ENCODE peak calls at places on chromosomes 4 and X, in nine cellular contexts. D is ecto neural progenitor cell; V is amniotic stem cell; M is sigmoid colon; N is naive thymus-derived CD8-positive, alpha-beta T cell; E is mesenteric fat pad; O is activated T-cell treated with anti-CD3 and anti-CD28 coated beads, Interleukin-2, amount 50 U/mL, for 72 hours; F is SJCRH30; R is HFF-Myc. Z is an unnamed sample.

GRCh38 chr4:766152-766515 is 59.8 kb downstream of the CPLX1 start:
- DNase-seq in D (no peak), V (no peak), M (no peak), N (no peak), E (no peak), O (no peak), F (no peak), R (no peak), Z (no peak)

GRCh38 chr4:89134775-89135319 is 23.5 kb downstream of the TIGD2 start:
- DNase-seq in D (no peak), V (peak; percentile 45), M (no peak), N (no peak), E (no peak), O (no peak), F (no peak), R (no peak), Z (no peak)

GRCh38 chr4:68021185-68021584 is 57.9 kb upstream of the TMPRSS11A start:
- DNase-seq in D (no peak), V (no peak), M (no peak), N (no peak), E (no peak), O (no peak), F (no peak), R (no peak), Z (no peak)

GRCh38 chr4:52588097-52588496 is 71.0 kb downstream of the USP46 start:
- DNase-seq in D (peak; percentile 62), V (no peak), M (no peak), N (no peak), E (no peak), O (peak; percentile 8), F (peak; percentile 72), R (no peak), Z (no peak)

GRCh38 chr4:97153042-97153441 is 990.2 kb downstream of the STPG2 start:
- DNase-seq in D (no peak), V (no peak), M (no peak), N (no peak), E (no peak), O (no peak), F (peak; percentile 28), R (no peak), Z (no peak)

GRCh38 chr4:175092114-175092513 is 174.0 kb downstream of the ADAM29 start:
- DNase-seq in D (no peak), V (no peak), M (peak; percentile 54), N (no peak), E (peak; percentile 73), O (no peak), F (no peak), R (no peak), Z (no peak)

GRCh38 chr4:187478292-187479205 is 517.0 kb upstream of the ZFP42 start:
- DNase-seq in D (no peak), V (peak; percentile 43), M (no peak), N (no peak), E (no peak), O (no peak), F (peak; percentile 43), R (peak; percentile 59), Z (no peak)

GRCh38 chr4:118372251-118372650 is 19.4 kb upstream of the PRSS12 start:
- DNase-seq in D (no peak), V (no peak), M (no peak), N (no peak), E (no peak), O (no peak), F (no peak), R (no peak), Z (no peak)

GRCh38 chr4:141540643-141541042 is 95.7 kb upstream of the IL15 start:
- DNase-seq in D (no peak), V (no peak), M (no peak), N (no peak), E (no peak), O (no peak), F (no peak), R (no peak), Z (no peak)

GRCh38 chrX:41275661-41276609 is 58.0 kb upstream of the DDX3X start:
- DNase-seq in D (peak; percentile 76), V (no peak), M (peak; percentile 86), N (peak; percentile 8), E (peak; percentile 90), O (peak; percentile 57), F (peak; percentile 73), R (peak; percentile 20), Z (peak; percentile 60)